ENCODE peak calls at places on chromosomes 16 and 17, in five cellular contexts. N is cardiac muscle cell, T is endothelial cell, D is AG04450, H is left lung. Q is an unnamed sample.

GRCh38 chr16:57532251-57532625 is 4.1 kb downstream of the CCDC102A start:
- DNase-seq in N (no peak), T (no peak), D (no peak), H (peak; percentile 17), Q (no peak)

GRCh38 chr17:62004388-62004787 is 60.7 kb downstream of the MED13 start:
- DNase-seq in N (no peak), T (no peak), D (no peak), H (no peak), Q (no peak)

GRCh38 chr17:690346-690745 is 24.3 kb downstream of the VPS53 start:
- DNase-seq in N (no peak), T (no peak), D (no peak), H (no peak), Q (no peak)

GRCh38 chr17:67137026-67137370 is 92.6 kb downstream of the CACNG1 start:
- DNase-seq in N (no peak), T (no peak), D (no peak), H (no peak), Q (no peak)

GRCh38 chr16:85891033-85891775 is 7.8 kb upstream of the IRF8 start:
- DNase-seq in N (no peak), T (no peak), D (no peak), H (no peak), Q (no peak)

GRCh38 chr16:20735504-20735903 is 6.1 kb downstream of the THUMPD1 start:
- DNase-seq in N (peak; percentile 8), T (no peak), D (no peak), H (no peak), Q (no peak)

GRCh38 chr16:57381791-57382534 is 9.7 kb downstream of the CX3CL1 start:
- DNase-seq in N (no peak), T (no peak), D (no peak), H (no peak), Q (no peak)

GRCh38 chr17:6421700-6422604 is 13.0 kb downstream of the AIPL1 start:
- DNase-seq in N (peak; percentile 80), T (peak; percentile 89), D (peak; percentile 32), H (peak; percentile 77), Q (peak; percentile 95)

GRCh38 chr17:43338886-43339516 is 59.8 kb upstream of the ARL4D start:
- DNase-seq in N (peak; percentile 54), T (peak; percentile 69), D (no peak), H (peak; percentile 66), Q (peak; percentile 56)

GRCh38 chr16:75138636-75139035 is 9.7 kb upstream of the ZFP1 start:
- DNase-seq in N (peak; percentile 45), T (peak; percentile 16), D (no peak), H (no peak), Q (no peak)

GRCh38 chr17:76408037-76408849 is 23.8 kb downstream of the SPHK1 start:
- DNase-seq in N (peak; percentile 55), T (peak; percentile 76), D (no peak), H (peak; percentile 66), Q (peak; percentile 53)

DNA sequence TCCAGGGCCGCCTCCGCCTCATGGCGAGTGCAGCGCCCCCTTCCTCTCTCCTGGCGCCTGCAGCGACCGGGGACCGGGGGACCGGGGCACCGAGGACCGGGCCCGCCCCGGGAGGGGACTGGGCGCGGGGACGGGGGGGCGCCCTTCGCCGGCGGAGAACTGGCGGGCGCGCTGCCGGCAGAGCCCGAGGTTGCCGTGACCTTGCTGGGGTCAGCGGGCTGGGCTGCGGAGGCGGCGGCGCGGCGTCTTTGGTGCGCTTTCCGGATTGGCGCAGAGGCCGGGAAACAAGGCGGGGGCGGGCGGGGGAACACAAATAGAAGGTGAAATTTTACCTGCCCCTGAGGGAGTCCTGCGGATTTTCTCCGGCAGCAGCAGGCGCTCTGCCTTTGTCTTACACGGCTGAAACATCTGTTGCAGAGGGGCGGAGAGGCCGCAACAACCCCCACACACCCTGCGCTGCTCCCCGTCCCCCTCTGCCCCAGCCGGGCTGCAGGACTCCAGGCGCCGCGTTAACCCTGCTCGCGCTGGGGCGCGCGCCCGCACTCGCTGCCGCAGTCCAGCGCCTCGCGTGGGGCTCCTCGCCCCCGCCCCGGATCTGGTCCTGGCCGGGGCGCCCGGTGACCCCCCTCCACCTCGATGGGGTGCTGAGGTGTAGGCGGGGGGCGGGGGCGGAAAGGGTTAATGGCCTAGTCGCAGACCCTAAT is 53.5 kb downstream of the SREBF1 start:
- DNase-seq in N (peak; percentile 47), T (peak; percentile 49), D (no peak), H (peak; percentile 68), Q (peak; percentile 33)
- TF ChIP-seq CTCF in N (no peak), T (peak; percentile 40), D (peak; percentile 8), H (no peak), Q (peak; percentile 44)

DNA sequence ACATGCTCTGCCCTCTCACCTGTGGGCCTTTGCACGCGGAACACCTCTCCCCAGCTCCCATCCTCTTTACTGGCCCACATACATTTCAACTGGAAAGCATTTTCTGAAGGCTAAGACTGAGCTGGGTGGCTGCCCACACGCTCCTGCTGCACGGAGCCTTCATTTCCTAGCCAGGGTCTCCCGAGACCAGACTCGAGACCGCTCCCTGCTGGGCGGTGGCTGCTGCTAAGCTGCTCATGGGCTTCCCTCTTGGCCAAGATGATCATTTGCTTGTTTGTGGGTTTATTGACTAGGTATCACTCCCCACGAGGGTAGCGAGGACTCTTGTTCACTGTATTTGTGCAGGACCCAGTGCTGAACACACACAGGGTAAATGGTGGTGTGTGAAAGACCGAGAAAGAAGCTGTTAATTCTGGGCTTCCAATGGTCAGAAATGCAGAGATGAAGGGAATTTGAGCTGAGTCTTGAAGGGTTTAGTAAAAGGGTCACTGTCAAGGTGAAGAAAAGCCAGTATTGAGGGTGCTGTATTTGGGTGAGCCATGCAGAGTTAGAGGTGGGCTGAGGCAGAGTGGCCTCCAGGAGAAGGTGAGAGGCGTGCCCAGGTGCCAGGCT is 907 bp downstream of the TRAPPC2L start:
- DNase-seq in N (peak; percentile 83), T (peak; percentile 82), D (peak; percentile 47), H (peak; percentile 81), Q (peak; percentile 63)
- TF ChIP-seq CTCF in N (peak; percentile 90), T (peak; percentile 19), D (peak; percentile 91), H (peak; percentile 66), Q (peak; percentile 74)

GRCh38 chr17:57136355-57136754 is 51.3 kb downstream of the AKAP1 start:
- DNase-seq in N (no peak), T (no peak), D (no peak), H (no peak), Q (no peak)

GRCh38 chr17:57138030-57138911 is 53.2 kb downstream of the AKAP1 start:
- DNase-seq in N (no peak), T (no peak), D (no peak), H (no peak), Q (no peak)

GRCh38 chr17:57135748-57136342 is 50.8 kb downstream of the AKAP1 start:
- DNase-seq in N (no peak), T (peak; percentile 19), D (no peak), H (no peak), Q (no peak)

GRCh38 chr17:57140321-57140720 is 55.3 kb downstream of the AKAP1 start:
- DNase-seq in N (no peak), T (no peak), D (no peak), H (no peak), Q (no peak)

GRCh38 chr17:57138956-57139576 is 54.0 kb downstream of the AKAP1 start:
- DNase-seq in N (no peak), T (no peak), D (no peak), H (no peak), Q (no peak)
- TF ChIP-seq CTCF in N (no peak), T (no peak), D (no peak), H (no peak), Q (no peak)

GRCh38 chr17:39450847-39451581 is at the start of gene MED1:
- DNase-seq in N (peak; percentile 99), T (peak; percentile 92), D (peak; percentile 96), H (peak; percentile 94), Q (peak; percentile 79)
- TF ChIP-seq CTCF in N (no peak), T (no peak), D (no peak), H (peak; percentile 21), Q (no peak)

GRCh38 chr16:31109622-31110021 is 1.4 kb downstream of the BCKDK start:
- DNase-seq in N (no peak), T (no peak), D (no peak), H (no peak), Q (no peak)

GRCh38 chr16:31108794-31109558 is 790 bp downstream of the BCKDK start:
- DNase-seq in N (no peak), T (no peak), D (no peak), H (no peak), Q (no peak)

GRCh38 chr16:31106509-31107464 is 1.4 kb upstream of the BCKDK start:
- DNase-seq in N (no peak), T (no peak), D (no peak), H (no peak), Q (no peak)

GRCh38 chr16:31107465-31107867 is 720 bp upstream of the BCKDK start:
- DNase-seq in N (no peak), T (no peak), D (no peak), H (no peak), Q (no peak)

DNA sequence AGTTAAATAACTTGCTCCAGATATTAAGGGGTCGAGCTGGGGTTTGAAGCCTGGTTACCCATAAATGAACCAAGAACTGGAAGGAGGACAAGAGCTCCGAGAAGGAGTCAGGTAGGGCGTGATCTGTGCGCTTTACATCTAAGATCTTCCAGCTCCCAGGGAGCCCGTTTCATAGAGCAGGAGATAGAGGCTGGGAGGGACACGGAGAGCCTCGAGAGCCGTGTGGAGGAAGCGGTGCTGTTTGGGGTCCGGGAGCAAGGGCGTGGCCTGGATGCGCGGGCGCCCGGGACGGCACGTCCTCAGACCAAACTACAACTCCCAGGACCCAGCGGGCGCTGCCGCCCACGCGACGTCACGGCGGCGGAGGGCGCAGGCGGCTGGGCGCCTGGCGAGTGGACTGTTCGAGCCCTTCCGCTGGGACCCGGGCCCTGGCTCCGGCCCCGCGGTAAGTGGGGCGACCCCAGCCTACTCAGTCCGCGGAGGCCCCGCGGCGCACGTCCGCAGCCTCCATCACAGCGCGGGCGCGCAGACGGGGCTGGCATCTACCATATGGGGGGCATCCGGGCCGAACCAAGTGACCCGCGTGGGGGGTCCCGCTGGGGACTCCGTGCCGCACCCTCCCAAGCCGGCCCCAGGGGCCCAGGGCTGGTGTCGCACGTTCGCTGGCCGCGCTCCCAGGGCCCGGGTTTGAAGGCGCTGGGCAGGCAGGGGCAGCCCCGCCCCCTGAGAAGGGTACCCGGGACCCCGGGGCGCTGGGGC is at the start of gene BCKDK:
- DNase-seq in N (peak; percentile 79), T (peak; percentile 62), D (no peak), H (peak; percentile 83), Q (peak; percentile 63)
- TF ChIP-seq CTCF in N (no peak), T (no peak), D (no peak), H (no peak), Q (no peak)